ENCODE peak calls at places on chromosome 11, in ten cellular contexts. D, T, F, B, R, V, K, A, U and Z are unnamed samples.

GRCh38 chr11:10390375-10390774 is 64.7 kb upstream of the AMPD3 start:
- DNase-seq in D (no peak), T (no peak), F (no peak), B (no peak), R (no peak), V (no peak), K (no peak), A (peak), U (no peak), Z (no peak)

GRCh38 chr11:77345621-77346020 is 44.1 kb upstream of the GDPD4 start:
- DNase-seq in D (no peak), T (no peak), F (no peak), B (no peak), R (peak), V (no peak), K (no peak), A (peak), U (no peak), Z (no peak)

GRCh38 chr11:67302571-67303131 is 679 bp upstream of the SSH3 start:
- DNase-seq in D (no peak), T (no peak), F (peak), B (no peak), R (peak), V (peak), K (peak), A (peak), U (no peak), Z (no peak)

GRCh38 chr11:36744375-36745168 is 146.5 kb upstream of the RAG2 start:
- DNase-seq in D (peak), T (no peak), F (peak), B (peak), R (peak), V (peak), K (peak), A (peak), U (peak), Z (peak)

GRCh38 chr11:65710424-65710823 is 1.6 kb upstream of the KAT5 start:
- DNase-seq in D (no peak), T (no peak), F (no peak), B (no peak), R (no peak), V (no peak), K (no peak), A (peak), U (no peak), Z (no peak)

GRCh38 chr11:121615506-121615905 is 162.7 kb upstream of the SORL1-AS1 start:
- DNase-seq in D (no peak), T (no peak), F (no peak), B (no peak), R (peak), V (no peak), K (no peak), A (peak), U (no peak), Z (no peak)

GRCh38 chr11:12810497-12810896 is 136.3 kb downstream of the TEAD1 start:
- DNase-seq in D (no peak), T (no peak), F (no peak), B (no peak), R (peak), V (no peak), K (no peak), A (peak), U (no peak), Z (no peak)

GRCh38 chr11:66328307-66329144 is 7.7 kb downstream of the RIN1 start:
- DNase-seq in D (peak), T (no peak), F (peak), B (peak), R (peak), V (peak), K (peak), A (peak), U (no peak), Z (peak)

GRCh38 chr11:26234451-26234850 is 97.5 kb upstream of the ANO3 start:
- DNase-seq in D (no peak), T (no peak), F (no peak), B (no peak), R (peak), V (no peak), K (no peak), A (peak), U (no peak), Z (no peak)

GRCh38 chr11:104275992-104276391 is 112.0 kb upstream of the PDGFD start:
- DNase-seq in D (no peak), T (no peak), F (no peak), B (no peak), R (no peak), V (no peak), K (no peak), A (peak), U (no peak), Z (no peak)

GRCh38 chr11:73652046-73652730 is 5.8 kb downstream of the PLEKHB1 start:
- DNase-seq in D (no peak), T (no peak), F (no peak), B (no peak), R (no peak), V (no peak), K (no peak), A (no peak), U (peak), Z (no peak)

GRCh38 chr11:105298630-105299029 is 159.1 kb upstream of the CARD18 start:
- DNase-seq in D (no peak), T (no peak), F (no peak), B (no peak), R (peak), V (no peak), K (no peak), A (peak), U (no peak), Z (no peak)

GRCh38 chr11:78651136-78651775 is 76.6 kb upstream of the NARS2 start:
- DNase-seq in D (no peak), T (no peak), F (no peak), B (no peak), R (no peak), V (no peak), K (no peak), A (no peak), U (no peak), Z (no peak)

GRCh38 chr11:78441956-78442355 is 24.3 kb upstream of the GAB2 start:
- DNase-seq in D (no peak), T (no peak), F (no peak), B (no peak), R (no peak), V (no peak), K (no peak), A (no peak), U (no peak), Z (no peak)

GRCh38 chr11:32317646-32318045 is 117.7 kb downstream of the WT1 start:
- DNase-seq in D (no peak), T (no peak), F (no peak), B (no peak), R (no peak), V (no peak), K (no peak), A (no peak), U (no peak), Z (no peak)

GRCh38 chr11:131906963-131907362 is 536.5 kb downstream of the NTM start:
- DNase-seq in D (no peak), T (no peak), F (no peak), B (no peak), R (peak), V (no peak), K (no peak), A (peak), U (no peak), Z (no peak)

GRCh38 chr11:26584818-26585217 is 12.8 kb upstream of the MUC15 start:
- DNase-seq in D (no peak), T (no peak), F (no peak), B (no peak), R (no peak), V (no peak), K (no peak), A (no peak), U (no peak), Z (no peak)

GRCh38 chr11:65427691-65428577 is 5.3 kb downstream of the NEAT1 start:
- DNase-seq in D (no peak), T (peak), F (no peak), B (no peak), R (peak), V (no peak), K (no peak), A (peak), U (no peak), Z (no peak)